ENCODE peak calls at places on chromosomes 13 and 19, in eight cellular contexts. E, M, W, U, K, N, Q and A are unnamed samples. For H3K4me1, the result is how much of the 10 kb centered on the place peaks cover.

GRCh38 chr19:39524495-39524894 is 8.2 kb downstream of the EID2B start:
- DNase-seq in Q (no peak), K (no peak), M (no peak), U (no peak), E (no peak), W (no peak), N (peak), A (peak)

GRCh38 chr13:38872693-38873092 is 117.9 kb downstream of the STOML3 start:
- DNase-seq in W (no peak), K (peak), N (peak), M (no peak), Q (peak), E (peak), U (no peak), A (no peak)

GRCh38 chr19:13234518-13234917 is 84.3 kb downstream of the IER2 start:
- DNase-seq in U (no peak), K (peak), E (peak), W (peak), Q (no peak), N (peak), M (no peak), A (peak)

GRCh38 chr13:98297043-98297442 is 120.0 kb upstream of the RNF113B start:
- DNase-seq in K (no peak), U (no peak), N (no peak), E (no peak), Q (no peak), M (no peak), W (no peak), A (no peak)

GRCh38 chr19:35066691-35067563 is 25.4 kb downstream of the HPN start:
- DNase-seq in U (peak), N (peak), K (peak), E (peak), Q (peak), M (peak), W (peak), A (peak)

GRCh38 chr19:5567971-5568407 is 236 bp upstream of the TINCR start:
- DNase-seq in E (no peak), K (no peak), W (no peak), N (no peak), M (no peak), Q (no peak), U (no peak), A (peak)

GRCh38 chr19:52221831-52222375 is 32.1 kb downstream of the PPP2R1A start:
- DNase-seq in N (no peak), E (no peak), W (no peak), K (no peak), M (no peak), Q (no peak), U (no peak), A (no peak)

GRCh38 chr19:3323026-3323425 is 43.4 kb upstream of the NFIC start:
- DNase-seq in U (no peak), W (no peak), K (no peak), Q (no peak), E (no peak), M (no peak), N (no peak), A (no peak)

GRCh38 chr13:98482476-98483444 is 94.1 kb downstream of the STK24 start:
- DNase-seq in E (peak), N (peak), Q (peak), U (no peak), W (peak), K (no peak), M (peak), A (peak)

GRCh38 chr19:19628499-19629134 is 597 bp upstream of the LPAR2 start:
- DNase-seq in M (peak), Q (peak), W (peak), K (peak), U (peak), N (peak), E (no peak), A (peak)

GRCh38 chr13:81302677-81303076 is 961.8 kb upstream of the SPRY2 start:
- DNase-seq in K (no peak), W (no peak), M (no peak), N (no peak), E (no peak), Q (no peak), U (no peak), A (no peak)

GRCh38 chr13:97246596-97246995 is 24.5 kb downstream of the MBNL2 start:
- DNase-seq in M (no peak), Q (no peak), K (no peak), N (no peak), U (no peak), E (no peak), W (no peak), A (no peak)

GRCh38 chr19:54464624-54465266 is 1.2 kb upstream of the LENG9 start:
- DNase-seq in U (no peak), K (peak), M (peak), Q (peak), N (peak), E (peak), W (peak), A (peak)

GRCh38 chr13:23074054-23074805 is 106.5 kb upstream of the SGCG start:
- DNase-seq in K (no peak), Q (no peak), M (no peak), W (no peak), E (no peak), U (no peak), N (no peak), A (no peak)

GRCh38 chr13:38900188-38900587 is 90.4 kb downstream of the STOML3 start:
- DNase-seq in E (no peak), M (no peak), Q (no peak), N (no peak), K (no peak), W (no peak), U (no peak), A (no peak)

GRCh38 chr19:47020992-47021496 is 1.4 kb downstream of the NPAS1 start:
- DNase-seq in M (peak), U (no peak), N (no peak), W (no peak), Q (no peak), K (no peak), E (no peak), A (no peak)

GRCh38 chr19:16207490-16208025 is 9.8 kb downstream of the AP1M1 start:
- DNase-seq in E (no peak), U (no peak), M (no peak), Q (no peak), N (peak), K (no peak), W (no peak), A (no peak)

GRCh38 chr19:4362038-4362828 is 18.9 kb downstream of the MPND start:
- DNase-seq in W (no peak), Q (no peak), N (no peak), K (no peak), U (no peak), M (no peak), E (no peak), A (no peak)

GRCh38 chr19:37855098-37855497 is 51.3 kb downstream of the WDR87 start:
- DNase-seq in U (no peak), Q (no peak), N (peak), M (peak), K (no peak), W (peak), E (peak), A (peak)

GRCh38 chr13:77544365-77544764 is 8.9 kb downstream of the SCEL start:
- DNase-seq in Q (peak), N (peak), E (peak), K (peak), U (no peak), W (peak), M (no peak), A (no peak)

GRCh38 chr13:47216176-47216822 is 319.4 kb upstream of the HTR2A start:
- DNase-seq in U (peak), N (no peak), Q (no peak), W (no peak), E (no peak), M (no peak), K (peak), A (no peak)

GRCh38 chr19:2239173-2239572 is 2.5 kb downstream of the SF3A2 start:
- DNase-seq in E (no peak), M (peak), N (no peak), K (no peak), U (no peak), W (no peak), Q (no peak), A (no peak)

GRCh38 chr19:52226652-52227051 is 36.8 kb downstream of the PPP2R1A start:
- DNase-seq in K (no peak), N (no peak), E (no peak), U (no peak), Q (no peak), M (no peak), W (no peak), A (no peak)

GRCh38 chr19:50962245-50962644 is 7.1 kb downstream of the KLK6 start:
- DNase-seq in K (no peak), M (no peak), W (no peak), E (no peak), Q (no peak), U (no peak), N (no peak), A (no peak)

GRCh38 chr19:56109216-56109615 is 11.9 kb downstream of the ZNF787 start:
- DNase-seq in M (no peak), Q (no peak), E (no peak), U (no peak), K (no peak), N (no peak), W (no peak), A (no peak)

GRCh38 chr13:75194717-75195116 is 287.3 kb downstream of the TBC1D4 start:
- DNase-seq in K (no peak), Q (no peak), M (no peak), E (peak), N (no peak), W (no peak), U (no peak), A (no peak)

GRCh38 chr13:51479199-51479523 is 26.3 kb upstream of the INTS6 start:
- DNase-seq in E (no peak), N (no peak), K (peak), U (no peak), M (no peak), W (no peak), Q (no peak), A (no peak)

GRCh38 chr19:34041922-34042521 is 130.3 kb upstream of the LSM14A start:
- DNase-seq in E (peak), K (peak), U (no peak), N (peak), W (peak), M (peak), Q (peak), A (peak)

GRCh38 chr13:110412132-110412912 is 105.2 kb downstream of the COL4A2 start:
- DNase-seq in N (peak), M (peak), U (peak), W (peak), K (peak), Q (peak), E (peak), A (peak)

GRCh38 chr13:60143775-60144174 is 20.0 kb downstream of the DIAPH3 start:
- DNase-seq in W (no peak), N (no peak), U (no peak), K (peak), M (no peak), Q (no peak), E (no peak), A (no peak)

GRCh38 chr13:40191186-40191980 is 475.1 kb downstream of the FOXO1 start:
- DNase-seq in W (no peak), Q (no peak), K (no peak), N (no peak), U (no peak), M (no peak), E (no peak), A (no peak)

GRCh38 chr19:54959840-54960239 is 6.3 kb upstream of the NLRP2 start:
- DNase-seq in E (no peak), W (no peak), Q (no peak), N (no peak), M (no peak), U (no peak), K (no peak), A (no peak)

GRCh38 chr13:27481766-27482165 is 31.4 kb upstream of the MTIF3 start:
- DNase-seq in M (peak), N (peak), K (peak), U (no peak), Q (no peak), W (peak), E (no peak), A (peak)

GRCh38 chr19:16825312-16826168 is 3.7 kb upstream of the SIN3B start:
- DNase-seq in U (no peak), K (no peak), N (peak), E (peak), Q (peak), M (no peak), W (peak), A (peak)

GRCh38 chr19:45767881-45768643 is 990 bp downstream of the SIX5 start:
- DNase-seq in K (peak), W (peak), N (peak), E (peak), M (peak), Q (peak), U (no peak), A (peak)

GRCh38 chr13:95805921-95806320 is 129.0 kb downstream of the DNAJC3 start:
- DNase-seq in W (no peak), U (no peak), E (no peak), K (no peak), Q (no peak), M (no peak), N (no peak), A (no peak)

GRCh38 chr19:15379996-15380647 is 535 bp upstream of the AKAP8 start:
- DNase-seq in K (peak), W (peak), E (peak), N (peak), Q (no peak), M (peak), U (peak), A (peak)

DNA sequence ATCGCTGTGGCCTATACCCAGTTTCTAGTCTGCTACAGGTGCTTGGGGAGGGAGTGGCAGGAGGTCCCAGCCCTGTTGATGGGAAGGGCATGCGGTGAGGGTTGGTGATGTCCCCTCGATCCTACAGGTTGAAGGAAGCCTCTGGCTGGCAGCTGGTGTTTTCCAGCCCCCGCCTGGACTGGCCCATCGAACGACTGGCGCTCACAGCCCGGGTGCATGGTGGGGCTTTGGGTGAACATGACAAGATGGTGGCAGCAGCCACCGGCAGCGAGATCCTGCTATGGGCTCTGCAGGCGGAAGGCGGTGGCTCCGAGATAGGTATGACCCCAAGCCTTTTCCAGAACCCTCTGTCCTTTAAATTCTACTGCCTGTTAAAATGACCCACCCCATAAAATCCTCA is 3.9 kb downstream of the SHKBP1 start:
- DNase-seq in K (no peak), Q (no peak), U (no peak), W (no peak), E (no peak), M (no peak), N (no peak), A (no peak)
- H3K4me1 ChIP-seq in K (under half), Q (under half), U (under half), W (under half), E (under half), M (under half), N (under half), A (under half)

GRCh38 chr19:28988066-28988465 is 224.9 kb downstream of the UQCRFS1 start:
- DNase-seq in K (no peak), M (no peak), U (no peak), W (no peak), Q (no peak), E (no peak), N (no peak), A (no peak)

GRCh38 chr19:28987177-28987576 is 225.8 kb downstream of the UQCRFS1 start:
- DNase-seq in M (no peak), E (no peak), K (no peak), W (no peak), U (no peak), Q (no peak), N (no peak), A (no peak)

GRCh38 chr19:28985201-28985600 is 227.8 kb downstream of the UQCRFS1 start:
- DNase-seq in U (no peak), K (no peak), E (no peak), M (no peak), Q (no peak), N (no peak), W (no peak), A (no peak)

GRCh38 chr19:28990522-28990921 is 222.4 kb downstream of the UQCRFS1 start:
- DNase-seq in E (no peak), U (no peak), K (no peak), M (no peak), W (no peak), N (no peak), Q (no peak), A (no peak)
- H3K4me3 ChIP-seq in E (no peak), U (no peak), K (no peak), M (no peak), W (no peak), N (no peak), Q (no peak), A (no peak)

GRCh38 chr19:376111-376470 is 31.5 kb upstream of the MIER2 start:
- DNase-seq in U (no peak), W (no peak), Q (no peak), E (no peak), M (no peak), N (no peak), K (no peak), A (no peak)
- TF ChIP-seq CTCF in U (no peak), W (no peak), Q (no peak), E (no peak), M (no peak), N (no peak), K (no peak), A (no peak)

GRCh38 chr19:10289836-10290438 is at the start of gene ICAM5:
- DNase-seq in Q (no peak), K (peak), W (no peak), U (no peak), E (no peak), M (no peak), N (no peak), A (no peak)

GRCh38 chr19:10290439-10290875 is 705 bp downstream of the ICAM5 start:
- DNase-seq in W (no peak), E (no peak), Q (no peak), N (no peak), M (no peak), U (no peak), K (peak), A (no peak)

GRCh38 chr19:10286803-10287737 is at the start of gene ICAM4:
- DNase-seq in E (peak), W (peak), K (no peak), M (peak), Q (peak), U (no peak), N (peak), A (peak)

GRCh38 chr19:10289167-10289835 is 451 bp upstream of the ICAM5 start:
- DNase-seq in Q (no peak), W (peak), K (peak), U (no peak), M (no peak), N (peak), E (no peak), A (peak)

DNA sequence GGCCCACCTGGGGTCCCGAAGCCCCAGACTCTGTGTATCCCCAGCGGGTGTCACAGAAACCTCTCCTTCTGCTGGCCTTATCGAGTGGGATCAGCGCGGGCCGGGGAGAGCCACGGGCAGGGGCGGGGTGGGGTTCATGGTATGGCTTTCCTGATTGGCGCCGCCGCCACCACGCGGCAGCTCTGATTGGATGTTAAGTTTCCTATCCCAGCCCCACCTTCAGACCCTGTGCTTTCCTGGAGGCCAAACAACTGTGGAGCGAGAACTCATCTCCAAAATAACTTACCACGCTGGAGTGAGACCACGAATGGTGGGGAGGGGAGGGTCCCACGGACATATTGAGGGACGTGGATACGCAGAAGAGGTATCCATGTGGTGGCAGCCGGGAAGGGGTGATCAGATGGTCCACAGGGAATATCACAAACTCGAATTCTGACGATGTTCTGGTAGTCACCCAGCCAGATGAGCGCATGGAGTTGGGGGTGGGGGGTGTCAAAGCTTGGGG is 1.0 kb upstream of the ICAM5 start:
- DNase-seq in U (no peak), M (no peak), W (peak), K (peak), Q (no peak), E (no peak), N (peak), A (peak)
- H3K4me1 ChIP-seq in U (under half), M (under half), W (under half), K (under half), Q (under half), E (half or more), N (half or more), A (half or more)

GRCh38 chr19:43820098-43820860 is 6.8 kb upstream of the ZNF283 start:
- DNase-seq in M (no peak), E (peak), U (no peak), K (no peak), Q (no peak), W (peak), N (peak), A (peak)
- H3K4me3 ChIP-seq in M (peak), E (peak), U (peak), K (no peak), Q (peak), W (peak), N (peak), A (no peak)

GRCh38 chr19:21440321-21440720 is 43.4 kb downstream of the ZNF493 start:
- DNase-seq in U (no peak), W (no peak), N (no peak), K (no peak), Q (peak), E (no peak), M (no peak), A (no peak)
- TF ChIP-seq CTCF in U (no peak), W (no peak), N (no peak), K (no peak), Q (no peak), E (no peak), M (no peak), A (no peak)

GRCh38 chr13:43159007-43159406 is 135.6 kb downstream of the DNAJC15 start:
- DNase-seq in M (no peak), Q (no peak), N (no peak), K (no peak), U (no peak), W (no peak), E (no peak), A (no peak)
- H3K4me1 ChIP-seq in M (under half), Q (under half), N (under half), K (under half), U (under half), W (under half), E (under half), A (under half)

DNA sequence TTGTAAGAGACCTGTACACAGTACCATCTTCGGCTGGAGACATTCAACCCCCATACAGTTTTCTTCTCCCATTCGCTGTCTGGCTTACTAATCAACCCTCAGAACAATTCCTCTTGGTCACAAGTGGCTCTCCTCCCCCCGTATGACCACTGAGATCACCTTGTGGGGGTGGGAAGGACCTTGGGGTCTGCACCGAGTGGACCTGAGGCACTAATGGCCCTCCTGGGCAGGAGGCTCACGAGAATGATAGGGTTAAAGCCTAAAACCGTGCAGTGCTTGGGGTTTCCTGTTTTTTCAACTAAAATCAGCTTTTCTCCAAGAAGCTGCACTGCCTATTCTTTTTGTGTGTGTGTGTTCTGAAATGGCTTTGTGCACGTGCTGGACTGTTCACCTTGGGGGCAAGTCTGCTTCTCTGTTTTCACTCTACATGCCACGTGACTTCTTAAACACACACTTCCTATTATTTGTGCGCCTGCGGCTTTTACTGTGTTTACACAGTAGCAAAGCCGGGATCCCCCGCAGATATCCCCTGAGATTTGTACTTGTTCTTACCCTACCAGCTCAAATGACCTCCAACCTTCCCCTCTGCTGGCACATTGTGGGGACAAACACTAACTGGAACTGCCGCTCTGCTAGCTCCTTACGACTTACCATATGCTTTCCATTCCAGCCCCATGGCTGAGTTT is 12.3 kb downstream of the RBM26 start:
- DNase-seq in N (peak), U (no peak), Q (no peak), M (no peak), W (peak), E (no peak), K (peak), A (no peak)
- H3K4me3 ChIP-seq in N (peak), U (no peak), Q (no peak), M (no peak), W (no peak), E (peak), K (no peak), A (no peak)